ENCODE peak calls at places on chromosomes 16 and 17, in seven cellular contexts. One of them, this sample, is unnamed.

GRCh38 chr16:30995927-30996323 is 10.9 kb downstream of the HSD3B7 start:
- DNase-seq in thoracic aorta: no peak
- DNase-seq in cardiac muscle cell: no peak
- DNase-seq in upper lobe of right lung: no peak
- DNase-seq in heart left ventricle: no peak
- DNase-seq in heart right ventricle: no peak
- DNase-seq in CD8-positive, alpha-beta T cell: no peak
- DNase-seq in this sample: no peak

GRCh38 chr17:58120195-58120822 is 27.9 kb upstream of the OR4D1 start:
- DNase-seq in thoracic aorta: no peak
- DNase-seq in cardiac muscle cell: peak; percentile 74
- DNase-seq in upper lobe of right lung: no peak
- DNase-seq in heart left ventricle: peak; percentile 18
- DNase-seq in heart right ventricle: no peak
- DNase-seq in CD8-positive, alpha-beta T cell: peak; percentile 40
- DNase-seq in this sample: no peak

GRCh38 chr17:64277831-64278562 is 14.9 kb upstream of the TEX2 start:
- DNase-seq in thoracic aorta: no peak
- DNase-seq in cardiac muscle cell: peak; percentile 13
- DNase-seq in upper lobe of right lung: no peak
- DNase-seq in heart left ventricle: no peak
- DNase-seq in heart right ventricle: no peak
- DNase-seq in CD8-positive, alpha-beta T cell: no peak
- DNase-seq in this sample: no peak

GRCh38 chr17:1043601-1044251 is 46.8 kb downstream of the TIMM22 start:
- DNase-seq in thoracic aorta: peak; percentile 38
- DNase-seq in cardiac muscle cell: peak; percentile 68
- DNase-seq in upper lobe of right lung: peak; percentile 67
- DNase-seq in heart left ventricle: peak; percentile 86
- DNase-seq in heart right ventricle: peak; percentile 83
- DNase-seq in CD8-positive, alpha-beta T cell: no peak
- DNase-seq in this sample: peak; percentile 34

GRCh38 chr17:12853921-12854320 is 64.6 kb downstream of the ARHGAP44 start:
- DNase-seq in thoracic aorta: no peak
- DNase-seq in cardiac muscle cell: no peak
- DNase-seq in upper lobe of right lung: no peak
- DNase-seq in heart left ventricle: no peak
- DNase-seq in heart right ventricle: no peak
- DNase-seq in CD8-positive, alpha-beta T cell: no peak
- DNase-seq in this sample: no peak

GRCh38 chr16:22300427-22301071 is 3.3 kb downstream of the POLR3E start:
- DNase-seq in thoracic aorta: no peak
- DNase-seq in cardiac muscle cell: peak; percentile 71
- DNase-seq in upper lobe of right lung: no peak
- DNase-seq in heart left ventricle: peak; percentile 61
- DNase-seq in heart right ventricle: peak; percentile 57
- DNase-seq in CD8-positive, alpha-beta T cell: peak; percentile 43
- DNase-seq in this sample: peak; percentile 50

GRCh38 chr17:10092595-10092994 is 105.8 kb downstream of the GAS7 start:
- DNase-seq in thoracic aorta: no peak
- DNase-seq in cardiac muscle cell: no peak
- DNase-seq in upper lobe of right lung: no peak
- DNase-seq in heart left ventricle: no peak
- DNase-seq in heart right ventricle: no peak
- DNase-seq in CD8-positive, alpha-beta T cell: no peak
- DNase-seq in this sample: no peak

GRCh38 chr16:66254751-66255150 is 111.7 kb upstream of the CDH5 start:
- DNase-seq in thoracic aorta: no peak
- DNase-seq in cardiac muscle cell: peak; percentile 49
- DNase-seq in upper lobe of right lung: no peak
- DNase-seq in heart left ventricle: no peak
- DNase-seq in heart right ventricle: no peak
- DNase-seq in CD8-positive, alpha-beta T cell: no peak
- DNase-seq in this sample: no peak

GRCh38 chr16:88274847-88275246 is 107.9 kb upstream of the ZNF469 start:
- DNase-seq in thoracic aorta: no peak
- DNase-seq in cardiac muscle cell: peak; percentile 58
- DNase-seq in upper lobe of right lung: peak; percentile 43
- DNase-seq in heart left ventricle: no peak
- DNase-seq in heart right ventricle: no peak
- DNase-seq in CD8-positive, alpha-beta T cell: no peak
- DNase-seq in this sample: no peak

GRCh38 chr16:17305694-17306093 is 165.1 kb downstream of the XYLT1 start:
- DNase-seq in thoracic aorta: no peak
- DNase-seq in cardiac muscle cell: no peak
- DNase-seq in upper lobe of right lung: no peak
- DNase-seq in heart left ventricle: no peak
- DNase-seq in heart right ventricle: no peak
- DNase-seq in CD8-positive, alpha-beta T cell: no peak
- DNase-seq in this sample: no peak

GRCh38 chr17:27756467-27757371 is 43.6 kb downstream of the NOS2 start:
- DNase-seq in thoracic aorta: no peak
- DNase-seq in cardiac muscle cell: peak; percentile 69
- DNase-seq in upper lobe of right lung: peak; percentile 65
- DNase-seq in heart left ventricle: no peak
- DNase-seq in heart right ventricle: no peak
- DNase-seq in CD8-positive, alpha-beta T cell: peak; percentile 47
- DNase-seq in this sample: no peak

GRCh38 chr16:89114159-89114981 is 20.7 kb downstream of the ACSF3 start:
- DNase-seq in thoracic aorta: no peak
- DNase-seq in cardiac muscle cell: peak; percentile 10
- DNase-seq in upper lobe of right lung: peak; percentile 63
- DNase-seq in heart left ventricle: no peak
- DNase-seq in heart right ventricle: no peak
- DNase-seq in CD8-positive, alpha-beta T cell: peak; percentile 37
- DNase-seq in this sample: no peak

GRCh38 chr16:30615358-30616076 is 5.3 kb upstream of the ZNF689 start:
- DNase-seq in thoracic aorta: no peak
- DNase-seq in cardiac muscle cell: peak; percentile 41
- DNase-seq in upper lobe of right lung: peak; percentile 87
- DNase-seq in heart left ventricle: peak; percentile 19
- DNase-seq in heart right ventricle: peak; percentile 67
- DNase-seq in CD8-positive, alpha-beta T cell: peak; percentile 66
- DNase-seq in this sample: no peak

GRCh38 chr17:56870163-56870651 is 36.3 kb downstream of the DGKE start:
- DNase-seq in thoracic aorta: no peak
- DNase-seq in cardiac muscle cell: no peak
- DNase-seq in upper lobe of right lung: no peak
- DNase-seq in heart left ventricle: no peak
- DNase-seq in heart right ventricle: no peak
- DNase-seq in CD8-positive, alpha-beta T cell: no peak
- DNase-seq in this sample: no peak

GRCh38 chr17:82227629-82228277 is 1.1 kb upstream of the SLC16A3 start:
- DNase-seq in thoracic aorta: no peak
- DNase-seq in cardiac muscle cell: no peak
- DNase-seq in upper lobe of right lung: no peak
- DNase-seq in heart left ventricle: peak; percentile 10
- DNase-seq in heart right ventricle: no peak
- DNase-seq in CD8-positive, alpha-beta T cell: no peak
- DNase-seq in this sample: no peak

GRCh38 chr16:12348733-12349704 is 372.5 kb downstream of the SNX29 start:
- DNase-seq in thoracic aorta: no peak
- DNase-seq in cardiac muscle cell: no peak
- DNase-seq in upper lobe of right lung: no peak
- DNase-seq in heart left ventricle: no peak
- DNase-seq in heart right ventricle: no peak
- DNase-seq in CD8-positive, alpha-beta T cell: no peak
- DNase-seq in this sample: no peak

GRCh38 chr16:80580109-80580832 is 39.5 kb downstream of the DYNLRB2 start:
- DNase-seq in thoracic aorta: no peak
- DNase-seq in cardiac muscle cell: peak; percentile 16
- DNase-seq in upper lobe of right lung: no peak
- DNase-seq in heart left ventricle: no peak
- DNase-seq in heart right ventricle: no peak
- DNase-seq in CD8-positive, alpha-beta T cell: peak; percentile 52
- DNase-seq in this sample: no peak

DNA sequence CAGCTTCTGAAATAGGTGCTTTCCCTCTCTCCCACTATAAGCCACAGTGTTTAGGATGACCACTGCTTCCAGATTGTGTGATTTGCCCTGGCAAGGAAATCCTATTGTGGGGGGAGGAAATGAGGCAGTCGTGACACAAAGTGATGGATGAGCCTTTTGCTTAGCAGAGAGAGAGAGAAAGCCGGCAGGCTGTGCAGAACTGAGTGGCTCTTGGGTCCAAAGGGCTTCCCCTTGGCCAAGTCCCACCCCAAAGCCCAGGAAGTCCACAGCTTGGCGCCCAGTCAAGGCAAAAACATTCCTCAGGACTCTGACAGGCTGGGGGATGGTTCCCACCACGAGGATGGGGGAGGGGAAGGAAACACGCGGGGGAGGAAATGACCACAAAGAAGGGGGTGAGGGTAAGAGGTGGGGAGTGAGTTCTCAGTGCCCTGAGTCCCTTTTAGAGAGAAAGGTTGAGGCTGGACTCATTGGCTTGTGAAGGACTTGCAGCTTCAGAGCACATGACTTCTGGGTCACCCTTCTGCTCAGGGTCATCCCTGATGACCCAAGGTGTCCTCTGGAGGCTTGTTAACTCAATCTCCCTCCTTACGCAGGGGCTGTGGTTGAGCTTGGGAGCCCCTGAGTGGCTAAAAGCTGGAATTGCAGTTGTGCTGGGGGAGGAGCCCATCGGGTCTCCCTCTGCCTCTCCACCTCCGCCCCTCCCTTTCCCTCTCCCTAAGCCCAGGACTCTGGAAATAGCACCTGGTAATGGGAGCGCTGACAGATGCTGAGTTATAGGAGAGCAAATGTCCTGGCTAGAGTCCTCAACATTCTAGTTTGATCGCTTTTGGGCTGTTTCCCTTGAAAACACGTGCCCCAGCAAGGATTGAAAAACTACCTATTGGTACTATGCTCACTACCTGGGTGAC is 10.3 kb upstream of the MSL1 start:
- DNase-seq in thoracic aorta: peak; percentile 87
- DNase-seq in cardiac muscle cell: peak; percentile 99
- DNase-seq in upper lobe of right lung: peak; percentile 85
- DNase-seq in heart left ventricle: peak; percentile 96
- DNase-seq in heart right ventricle: peak; percentile 88
- DNase-seq in CD8-positive, alpha-beta T cell: peak; percentile 73
- DNase-seq in this sample: peak; percentile 98
- TF ChIP-seq CTCF in thoracic aorta: peak; percentile 72
- TF ChIP-seq CTCF in cardiac muscle cell: peak; percentile 73
- TF ChIP-seq CTCF in upper lobe of right lung: peak; percentile 89
- TF ChIP-seq CTCF in heart left ventricle: peak; percentile 94
- TF ChIP-seq CTCF in heart right ventricle: peak; percentile 73
- TF ChIP-seq CTCF in CD8-positive, alpha-beta T cell: peak; percentile 68
- TF ChIP-seq CTCF in this sample: peak; percentile 88

GRCh38 chr16:729768-730665 is 3.1 kb downstream of the HAGHL start:
- DNase-seq in thoracic aorta: no peak
- DNase-seq in cardiac muscle cell: no peak
- DNase-seq in upper lobe of right lung: peak; percentile 65
- DNase-seq in heart left ventricle: no peak
- DNase-seq in heart right ventricle: no peak
- DNase-seq in CD8-positive, alpha-beta T cell: no peak
- DNase-seq in this sample: no peak
- H3K4me1 ChIP-seq in thoracic aorta: peaks cover 11% of the 10 kb centered on the region
- H3K4me1 ChIP-seq in cardiac muscle cell: no peaks in the 10 kb centered on the region
- H3K4me1 ChIP-seq in upper lobe of right lung: peaks cover 20% of the 10 kb centered on the region
- H3K4me1 ChIP-seq in heart left ventricle: peaks cover 23% of the 10 kb centered on the region
- H3K4me1 ChIP-seq in heart right ventricle: peaks cover 24% of the 10 kb centered on the region
- H3K4me1 ChIP-seq in CD8-positive, alpha-beta T cell: peaks cover 14% of the 10 kb centered on the region
- H3K4me1 ChIP-seq in this sample: peaks cover 6% of the 10 kb centered on the region

GRCh38 chr17:35769895-35770486 is 9.3 kb downstream of the C17orf50 start:
- DNase-seq in thoracic aorta: no peak
- DNase-seq in cardiac muscle cell: no peak
- DNase-seq in upper lobe of right lung: no peak
- DNase-seq in heart left ventricle: no peak
- DNase-seq in heart right ventricle: no peak
- DNase-seq in CD8-positive, alpha-beta T cell: no peak
- DNase-seq in this sample: no peak
- TF ChIP-seq CTCF in thoracic aorta: no peak
- TF ChIP-seq CTCF in cardiac muscle cell: peak; percentile 8
- TF ChIP-seq CTCF in upper lobe of right lung: peak; percentile 15
- TF ChIP-seq CTCF in heart left ventricle: no peak
- TF ChIP-seq CTCF in heart right ventricle: no peak
- TF ChIP-seq CTCF in CD8-positive, alpha-beta T cell: no peak
- TF ChIP-seq CTCF in this sample: no peak

DNA sequence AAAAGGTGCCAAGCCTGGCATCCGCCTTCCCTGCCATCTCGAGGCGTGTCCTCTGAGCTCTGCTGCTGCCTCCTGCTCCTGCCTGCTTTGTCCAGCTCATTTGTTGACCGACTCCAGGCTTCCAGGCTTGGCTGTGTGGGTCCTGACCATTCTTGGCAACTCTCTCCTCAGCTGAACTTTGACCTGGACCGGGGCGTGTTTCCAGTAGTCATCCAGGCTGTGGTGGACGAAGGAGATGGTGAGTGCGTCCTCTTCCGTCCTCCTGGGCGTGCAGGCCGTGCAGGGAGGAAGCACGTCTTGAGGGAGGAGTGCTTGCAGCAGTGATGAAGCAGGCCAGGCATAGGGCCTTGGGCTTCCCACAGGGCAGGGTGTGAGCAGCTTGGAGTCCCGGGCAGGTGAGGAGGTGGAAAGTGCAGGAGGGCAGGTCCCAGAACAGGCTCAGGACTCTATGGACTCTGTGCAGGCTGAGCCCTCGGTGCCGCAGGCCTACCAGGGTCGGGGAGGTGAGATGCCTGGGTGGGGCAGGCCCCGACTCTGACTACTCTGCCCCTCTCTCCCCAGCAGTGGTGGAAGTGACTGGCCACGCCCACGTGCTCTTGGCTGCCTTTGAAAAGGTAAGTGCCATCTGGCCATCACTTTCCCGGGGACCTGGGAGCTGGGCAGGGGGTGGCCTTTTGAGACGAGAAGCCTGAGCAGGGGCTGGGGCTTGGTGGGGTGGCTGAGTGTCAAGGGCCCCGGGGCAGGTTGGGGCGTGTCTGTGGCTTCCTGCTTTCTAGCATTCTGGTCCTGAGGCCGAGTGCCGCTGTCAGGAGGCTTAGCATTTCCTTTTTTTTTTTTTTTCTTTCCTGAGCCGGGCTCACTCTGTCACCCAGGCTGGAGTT is 28.6 kb upstream of the NUDT16L1 start:
- DNase-seq in thoracic aorta: no peak
- DNase-seq in cardiac muscle cell: no peak
- DNase-seq in upper lobe of right lung: peak; percentile 81
- DNase-seq in heart left ventricle: peak; percentile 42
- DNase-seq in heart right ventricle: no peak
- DNase-seq in CD8-positive, alpha-beta T cell: peak; percentile 69
- DNase-seq in this sample: no peak
- H3K4me1 ChIP-seq in thoracic aorta: no peaks in the 10 kb centered on the region
- H3K4me1 ChIP-seq in cardiac muscle cell: no peaks in the 10 kb centered on the region
- H3K4me1 ChIP-seq in upper lobe of right lung: peaks cover 48% of the 10 kb centered on the region
- H3K4me1 ChIP-seq in heart left ventricle: peaks cover 28% of the 10 kb centered on the region
- H3K4me1 ChIP-seq in heart right ventricle: peaks cover 18% of the 10 kb centered on the region
- H3K4me1 ChIP-seq in CD8-positive, alpha-beta T cell: peaks cover 65% of the 10 kb centered on the region
- H3K4me1 ChIP-seq in this sample: peaks cover 11% of the 10 kb centered on the region

This sample was measured in gastrocnemius medialis.